ENCODE peak calls at places on chromosomes 13 and 19, in six cellular contexts. C, G, O, W, T and S are unnamed samples.

GRCh38 chr13:23794267-23795161 is 94.7 kb downstream of the MIPEP start:
- DNase-seq in C (no peak), T (peak; percentile 10), G (peak; percentile 63), O (peak; percentile 91), W (no peak), S (no peak)

GRCh38 chr13:87536499-87536898 is 134.7 kb upstream of the SLITRK5 start:
- DNase-seq in C (no peak), W (no peak), T (peak; percentile 61), O (no peak), G (peak; percentile 61), S (no peak)

GRCh38 chr13:23330356-23330755 is 103.1 kb downstream of the SACS start:
- DNase-seq in T (no peak), G (peak; percentile 5), C (no peak), W (no peak), O (no peak), S (no peak)

GRCh38 chr13:61728468-61728867 is 312.8 kb upstream of the PCDH20 start:
- DNase-seq in W (no peak), G (peak; percentile 47), T (no peak), O (peak; percentile 3), C (no peak), S (no peak)

GRCh38 chr19:33552191-33552927 is 30.8 kb upstream of the PEPD start:
- DNase-seq in W (no peak), O (no peak), T (no peak), C (no peak), G (no peak), S (no peak)

GRCh38 chr13:42233726-42234125 is 38.2 kb upstream of the AKAP11 start:
- DNase-seq in T (no peak), O (no peak), G (no peak), W (no peak), C (no peak), S (no peak)

GRCh38 chr13:111345682-111346081 is 25.2 kb downstream of the TEX29 start:
- DNase-seq in C (no peak), O (no peak), W (no peak), T (no peak), G (no peak), S (no peak)

GRCh38 chr19:41298327-41298964 is 11.5 kb upstream of the CCDC97 start:
- DNase-seq in T (peak; percentile 64), W (no peak), C (no peak), O (peak; percentile 59), G (peak; percentile 71), S (peak; percentile 45)

GRCh38 chr13:96397807-96398206 is 307.9 kb downstream of the HS6ST3 start:
- DNase-seq in G (no peak), O (no peak), T (no peak), C (no peak), W (no peak), S (no peak)

GRCh38 chr13:73937420-73937819 is 196.8 kb downstream of the KLF12 start:
- DNase-seq in O (no peak), W (no peak), T (no peak), C (no peak), G (peak; percentile 22), S (no peak)

GRCh38 chr19:33060586-33060985 is 4.1 kb downstream of the RHPN2 start:
- DNase-seq in W (no peak), C (no peak), G (no peak), T (no peak), O (no peak), S (no peak)

GRCh38 chr13:114062754-114063153 is 69.7 kb downstream of the RASA3 start:
- DNase-seq in C (no peak), O (no peak), G (no peak), W (no peak), T (no peak), S (no peak)

GRCh38 chr13:114061047-114061446 is 71.4 kb downstream of the RASA3 start:
- DNase-seq in T (no peak), O (no peak), C (no peak), W (no peak), G (no peak), S (no peak)

GRCh38 chr13:114062341-114062740 is 70.1 kb downstream of the RASA3 start:
- DNase-seq in O (no peak), W (no peak), T (no peak), C (no peak), G (no peak), S (no peak)

GRCh38 chr13:114059946-114060860 is 72.2 kb downstream of the RASA3 start:
- DNase-seq in C (no peak), G (no peak), W (no peak), O (peak; percentile 28), T (no peak), S (no peak)

DNA sequence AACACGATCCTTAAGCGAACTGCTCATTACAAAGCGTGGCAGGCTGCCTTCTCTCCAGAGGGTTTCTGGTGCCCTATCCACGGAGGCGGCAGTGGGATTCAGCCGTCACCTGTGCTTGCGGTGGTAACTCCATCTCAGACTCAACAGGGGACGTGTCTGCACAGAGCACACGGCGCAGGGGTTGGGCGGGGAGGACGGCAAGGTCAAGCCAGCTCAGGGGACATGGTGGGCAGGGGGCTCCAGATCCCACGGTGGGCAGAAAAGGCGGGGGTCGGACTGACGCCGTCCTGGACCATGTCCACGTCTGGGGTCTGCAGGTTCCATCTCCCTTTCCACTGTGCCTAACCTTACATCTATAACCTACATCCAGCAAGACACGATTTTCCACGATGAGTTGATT is 70.7 kb downstream of the RASA3 start:
- DNase-seq in G (no peak), T (no peak), W (no peak), O (no peak), C (no peak), S (no peak)
- H3K4me1 ChIP-seq in G (peaks cover 52% of the 10 kb centered on the region), T (peaks cover 22% of the 10 kb centered on the region), W (peaks cover 21% of the 10 kb centered on the region), O (peaks cover 50% of the 10 kb centered on the region), C (peaks cover 9% of the 10 kb centered on the region), S (peaks cover 16% of the 10 kb centered on the region)

GRCh38 chr19:49333426-49334288 is 1.5 kb upstream of the CD37 start:
- DNase-seq in O (no peak), W (no peak), C (peak; percentile 44), G (no peak), T (peak; percentile 43), S (peak; percentile 36)
- H3K9ac ChIP-seq in O (no peak overlapping the region), W (no peak overlapping the region), C (no peak overlapping the region), G (no peak overlapping the region), T (no peak overlapping the region), S (peak overlapping the region; percentile 15)

DNA sequence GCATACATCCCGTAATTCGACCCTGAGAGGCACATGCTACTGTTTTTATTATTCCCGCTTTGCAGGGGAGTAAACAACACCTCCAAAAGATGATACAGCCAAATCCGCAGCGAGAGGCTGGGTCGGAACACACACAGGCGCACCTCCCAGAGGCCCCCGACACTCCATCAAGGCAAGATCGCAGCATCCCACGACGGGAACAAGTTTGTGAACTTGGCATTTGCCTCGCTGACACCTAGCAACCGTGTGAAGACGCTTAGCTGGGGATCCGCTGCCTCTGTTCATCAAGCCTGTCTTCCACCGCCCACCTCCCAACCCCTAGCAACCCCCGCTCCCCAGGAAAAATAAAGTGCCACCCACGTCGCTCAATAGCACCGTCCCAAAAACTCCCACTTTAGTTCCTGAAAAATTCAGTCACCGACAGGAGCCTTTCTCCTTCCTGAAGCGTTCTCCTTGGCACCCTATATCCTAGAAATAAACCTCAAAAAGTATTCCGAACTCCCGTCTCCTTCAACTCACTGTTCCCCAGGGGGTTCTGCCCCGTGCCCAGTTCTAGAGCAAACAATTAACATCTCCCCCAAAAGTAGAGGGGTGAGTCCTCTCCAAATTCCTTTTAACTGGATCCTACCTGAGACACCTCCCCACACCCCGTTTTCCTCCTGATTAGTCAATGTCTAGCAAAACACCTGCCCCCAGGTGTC is 1.7 kb downstream of the GNG7 start:
- DNase-seq in O (no peak), T (no peak), W (no peak), G (no peak), C (no peak), S (no peak)
- H3K4me3 ChIP-seq in O (no peak overlapping the region), T (no peak overlapping the region), W (no peak overlapping the region), G (no peak overlapping the region), C (no peak overlapping the region), S (no peak overlapping the region)

GRCh38 chr13:40985596-40986327 is 33.4 kb downstream of the ELF1 start:
- DNase-seq in C (no peak), T (peak; percentile 27), O (peak; percentile 59), W (no peak), G (no peak), S (no peak)
- H3K4me1 ChIP-seq in C (no peaks in the 10 kb centered on the region), T (peaks cover 31% of the 10 kb centered on the region), O (peaks cover 43% of the 10 kb centered on the region), W (peaks cover 16% of the 10 kb centered on the region), G (peaks cover 6% of the 10 kb centered on the region), S (peaks cover 16% of the 10 kb centered on the region)

DNA sequence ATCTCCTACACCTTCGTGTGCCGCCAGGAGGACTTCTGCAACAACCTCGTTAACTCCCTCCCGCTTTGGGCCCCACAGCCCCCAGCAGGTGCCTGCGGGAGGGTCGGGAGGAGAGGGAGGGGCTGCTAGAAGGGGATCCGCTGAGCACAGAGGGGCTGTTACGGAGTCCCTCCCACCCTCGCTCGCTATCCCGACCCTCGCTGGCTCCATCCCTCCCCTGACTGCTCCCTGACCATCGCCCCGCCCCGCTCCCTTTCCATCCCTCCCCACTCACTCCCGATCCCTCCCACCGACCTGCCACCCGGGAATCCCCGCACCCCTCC is 780 bp downstream of the CD177 start:
- DNase-seq in O (no peak), T (no peak), W (no peak), G (no peak), C (peak; percentile 87), S (no peak)
- H3K9ac ChIP-seq in O (no peak overlapping the region), T (no peak overlapping the region), W (no peak overlapping the region), G (no peak overlapping the region), C (no peak overlapping the region), S (no peak overlapping the region)

GRCh38 chr19:54332149-54332548 is 6.8 kb downstream of the LILRA4 start:
- DNase-seq in O (no peak), G (no peak), T (no peak), C (no peak), W (no peak), S (no peak)
- H3K4me3 ChIP-seq in O (no peak overlapping the region), G (no peak overlapping the region), T (no peak overlapping the region), C (no peak overlapping the region), W (no peak overlapping the region), S (no peak overlapping the region)